ENCODE peak calls at places on chromosomes 6 and 20, in nine cellular contexts. One of them, this sample, is unnamed.

GRCh38 chr20:64064145-64064698 is 1.2 kb downstream of the TCEA2 start:
- DNase-seq in ascending aorta: no peak
- DNase-seq in nephron progenitor cell: no peak
- DNase-seq in PC-3: peak
- DNase-seq in A673: no peak
- DNase-seq in lower lobe of right lung: no peak
- DNase-seq in activated B cell treated with CpG ODN at 0.5 μM for 24 hours: no peak
- DNase-seq in AG04449: no peak
- DNase-seq in heart left ventricle: no peak
- DNase-seq in this sample: no peak

GRCh38 chr20:54629632-54630031 is 154.2 kb downstream of the DOK5 start:
- DNase-seq in ascending aorta: no peak
- DNase-seq in nephron progenitor cell: no peak
- DNase-seq in PC-3: no peak
- DNase-seq in A673: no peak
- DNase-seq in lower lobe of right lung: no peak
- DNase-seq in activated B cell treated with CpG ODN at 0.5 μM for 24 hours: no peak
- DNase-seq in AG04449: no peak
- DNase-seq in heart left ventricle: no peak
- DNase-seq in this sample: no peak

GRCh38 chr20:33861458-33861857 is 50.3 kb downstream of the CHMP4B start:
- DNase-seq in ascending aorta: no peak
- DNase-seq in nephron progenitor cell: no peak
- DNase-seq in PC-3: no peak
- DNase-seq in A673: no peak
- DNase-seq in lower lobe of right lung: no peak
- DNase-seq in activated B cell treated with CpG ODN at 0.5 μM for 24 hours: no peak
- DNase-seq in AG04449: no peak
- DNase-seq in heart left ventricle: no peak
- DNase-seq in this sample: no peak

GRCh38 chr20:62196286-62196685 is 13.5 kb downstream of the MTG2 start:
- DNase-seq in ascending aorta: no peak
- DNase-seq in nephron progenitor cell: no peak
- DNase-seq in PC-3: no peak
- DNase-seq in A673: no peak
- DNase-seq in lower lobe of right lung: peak
- DNase-seq in activated B cell treated with CpG ODN at 0.5 μM for 24 hours: no peak
- DNase-seq in AG04449: no peak
- DNase-seq in heart left ventricle: no peak
- DNase-seq in this sample: no peak

GRCh38 chr6:139376604-139377218 is 2.3 kb upstream of the CITED2 start:
- DNase-seq in ascending aorta: no peak
- DNase-seq in nephron progenitor cell: no peak
- DNase-seq in PC-3: peak
- DNase-seq in A673: peak
- DNase-seq in lower lobe of right lung: no peak
- DNase-seq in activated B cell treated with CpG ODN at 0.5 μM for 24 hours: no peak
- DNase-seq in AG04449: no peak
- DNase-seq in heart left ventricle: no peak
- DNase-seq in this sample: no peak

GRCh38 chr6:158040051-158040803 is 58.6 kb downstream of the SYNJ2 start:
- DNase-seq in ascending aorta: no peak
- DNase-seq in nephron progenitor cell: no peak
- DNase-seq in PC-3: peak
- DNase-seq in A673: peak
- DNase-seq in lower lobe of right lung: peak
- DNase-seq in activated B cell treated with CpG ODN at 0.5 μM for 24 hours: no peak
- DNase-seq in AG04449: peak
- DNase-seq in heart left ventricle: no peak
- DNase-seq in this sample: no peak

GRCh38 chr6:44272529-44272928 is 2.3 kb downstream of the TMEM151B start:
- DNase-seq in ascending aorta: no peak
- DNase-seq in nephron progenitor cell: no peak
- DNase-seq in PC-3: no peak
- DNase-seq in A673: no peak
- DNase-seq in lower lobe of right lung: no peak
- DNase-seq in activated B cell treated with CpG ODN at 0.5 μM for 24 hours: no peak
- DNase-seq in AG04449: no peak
- DNase-seq in heart left ventricle: no peak
- DNase-seq in this sample: no peak

GRCh38 chr6:96704713-96705112 is 132.6 kb downstream of the GPR63 start:
- DNase-seq in ascending aorta: no peak
- DNase-seq in nephron progenitor cell: no peak
- DNase-seq in PC-3: no peak
- DNase-seq in A673: peak
- DNase-seq in lower lobe of right lung: no peak
- DNase-seq in activated B cell treated with CpG ODN at 0.5 μM for 24 hours: no peak
- DNase-seq in AG04449: no peak
- DNase-seq in heart left ventricle: no peak
- DNase-seq in this sample: no peak

GRCh38 chr20:35901678-35902544 is 52.4 kb downstream of the SCAND1 start:
- DNase-seq in ascending aorta: no peak
- DNase-seq in nephron progenitor cell: no peak
- DNase-seq in PC-3: peak
- DNase-seq in A673: peak
- DNase-seq in lower lobe of right lung: no peak
- DNase-seq in activated B cell treated with CpG ODN at 0.5 μM for 24 hours: no peak
- DNase-seq in AG04449: peak
- DNase-seq in heart left ventricle: no peak
- DNase-seq in this sample: peak

GRCh38 chr6:53691667-53692133 is 26.1 kb upstream of the KLHL31 start:
- DNase-seq in ascending aorta: no peak
- DNase-seq in nephron progenitor cell: no peak
- DNase-seq in PC-3: no peak
- DNase-seq in A673: no peak
- DNase-seq in lower lobe of right lung: no peak
- DNase-seq in activated B cell treated with CpG ODN at 0.5 μM for 24 hours: no peak
- DNase-seq in AG04449: no peak
- DNase-seq in heart left ventricle: no peak
- DNase-seq in this sample: no peak

GRCh38 chr6:47103931-47104330 is 61.8 kb upstream of the ADGRF1 start:
- DNase-seq in ascending aorta: no peak
- DNase-seq in nephron progenitor cell: no peak
- DNase-seq in PC-3: peak
- DNase-seq in A673: no peak
- DNase-seq in lower lobe of right lung: no peak
- DNase-seq in activated B cell treated with CpG ODN at 0.5 μM for 24 hours: no peak
- DNase-seq in AG04449: no peak
- DNase-seq in heart left ventricle: no peak
- DNase-seq in this sample: no peak

GRCh38 chr6:87755697-87756671 is 54.0 kb upstream of the AKIRIN2 start:
- DNase-seq in ascending aorta: no peak
- DNase-seq in nephron progenitor cell: no peak
- DNase-seq in PC-3: no peak
- DNase-seq in A673: no peak
- DNase-seq in lower lobe of right lung: no peak
- DNase-seq in activated B cell treated with CpG ODN at 0.5 μM for 24 hours: no peak
- DNase-seq in AG04449: no peak
- DNase-seq in heart left ventricle: no peak
- DNase-seq in this sample: no peak

GRCh38 chr20:22060610-22061009 is 355.1 kb downstream of the PAX1 start:
- DNase-seq in ascending aorta: no peak
- DNase-seq in nephron progenitor cell: no peak
- DNase-seq in PC-3: no peak
- DNase-seq in A673: no peak
- DNase-seq in lower lobe of right lung: no peak
- DNase-seq in activated B cell treated with CpG ODN at 0.5 μM for 24 hours: no peak
- DNase-seq in AG04449: no peak
- DNase-seq in heart left ventricle: no peak
- DNase-seq in this sample: no peak

GRCh38 chr6:153032255-153032882 is 29.9 kb upstream of the MTRF1L start:
- DNase-seq in ascending aorta: no peak
- DNase-seq in nephron progenitor cell: no peak
- DNase-seq in PC-3: peak
- DNase-seq in A673: peak
- DNase-seq in lower lobe of right lung: no peak
- DNase-seq in activated B cell treated with CpG ODN at 0.5 μM for 24 hours: no peak
- DNase-seq in AG04449: no peak
- DNase-seq in heart left ventricle: no peak
- DNase-seq in this sample: no peak

GRCh38 chr6:12383448-12383847 is 93.3 kb downstream of the EDN1 start:
- DNase-seq in ascending aorta: no peak
- DNase-seq in nephron progenitor cell: no peak
- DNase-seq in PC-3: no peak
- DNase-seq in A673: no peak
- DNase-seq in lower lobe of right lung: no peak
- DNase-seq in activated B cell treated with CpG ODN at 0.5 μM for 24 hours: no peak
- DNase-seq in AG04449: no peak
- DNase-seq in heart left ventricle: no peak
- DNase-seq in this sample: no peak

GRCh38 chr6:160030103-160030502 is 61.2 kb downstream of the IGF2R start:
- DNase-seq in ascending aorta: no peak
- DNase-seq in nephron progenitor cell: peak
- DNase-seq in PC-3: peak
- DNase-seq in A673: peak
- DNase-seq in lower lobe of right lung: peak
- DNase-seq in activated B cell treated with CpG ODN at 0.5 μM for 24 hours: no peak
- DNase-seq in AG04449: peak
- DNase-seq in heart left ventricle: peak
- DNase-seq in this sample: no peak

GRCh38 chr6:134482585-134483346 is 164.9 kb upstream of the SGK1 start:
- DNase-seq in ascending aorta: no peak
- DNase-seq in nephron progenitor cell: no peak
- DNase-seq in PC-3: no peak
- DNase-seq in A673: no peak
- DNase-seq in lower lobe of right lung: no peak
- DNase-seq in activated B cell treated with CpG ODN at 0.5 μM for 24 hours: no peak
- DNase-seq in AG04449: no peak
- DNase-seq in heart left ventricle: no peak
- DNase-seq in this sample: no peak

GRCh38 chr6:134814076-134814709 is 135.7 kb downstream of the ALDH8A1 start:
- DNase-seq in ascending aorta: no peak
- DNase-seq in nephron progenitor cell: no peak
- DNase-seq in PC-3: peak
- DNase-seq in A673: no peak
- DNase-seq in lower lobe of right lung: no peak
- DNase-seq in activated B cell treated with CpG ODN at 0.5 μM for 24 hours: no peak
- DNase-seq in AG04449: no peak
- DNase-seq in heart left ventricle: no peak
- DNase-seq in this sample: no peak

GRCh38 chr6:13038315-13039261 is 289.7 kb downstream of the TBC1D7 start:
- DNase-seq in ascending aorta: no peak
- DNase-seq in nephron progenitor cell: no peak
- DNase-seq in PC-3: no peak
- DNase-seq in A673: peak
- DNase-seq in lower lobe of right lung: no peak
- DNase-seq in activated B cell treated with CpG ODN at 0.5 μM for 24 hours: no peak
- DNase-seq in AG04449: no peak
- DNase-seq in heart left ventricle: no peak
- DNase-seq in this sample: no peak

DNA sequence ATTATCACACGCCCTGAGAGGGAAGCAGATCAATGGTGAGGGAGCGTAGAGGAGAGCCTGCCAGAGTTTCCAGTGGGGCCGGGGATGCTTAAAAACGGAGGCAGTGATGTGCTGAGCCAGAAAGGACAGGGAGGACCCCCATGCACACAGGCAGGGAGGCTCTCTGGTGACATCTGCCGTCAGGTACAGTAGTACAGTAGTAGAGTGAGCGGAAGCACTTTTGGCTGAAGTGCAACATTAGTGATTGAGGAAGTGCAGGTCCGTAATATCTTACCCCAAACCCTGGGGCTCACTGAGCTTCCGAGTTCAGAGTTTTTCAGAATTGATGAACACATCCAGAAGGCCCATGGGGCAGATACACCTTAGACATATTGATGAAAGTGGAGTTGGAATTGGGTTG is 42.1 kb downstream of the GFRA4 start:
- DNase-seq in ascending aorta: no peak
- DNase-seq in nephron progenitor cell: peak
- DNase-seq in PC-3: no peak
- DNase-seq in A673: no peak
- DNase-seq in lower lobe of right lung: no peak
- DNase-seq in activated B cell treated with CpG ODN at 0.5 μM for 24 hours: no peak
- DNase-seq in AG04449: no peak
- DNase-seq in heart left ventricle: no peak
- DNase-seq in this sample: no peak
- TF ChIP-seq CTCF in ascending aorta: no peak
- TF ChIP-seq CTCF in nephron progenitor cell: peak
- TF ChIP-seq CTCF in PC-3: no peak
- TF ChIP-seq CTCF in A673: no peak
- TF ChIP-seq CTCF in lower lobe of right lung: no peak
- TF ChIP-seq CTCF in activated B cell treated with CpG ODN at 0.5 μM for 24 hours: no peak
- TF ChIP-seq CTCF in AG04449: no peak
- TF ChIP-seq CTCF in heart left ventricle: no peak
- TF ChIP-seq CTCF in this sample: no peak

GRCh38 chr6:51396583-51396982 is 577.9 kb downstream of the TFAP2B start:
- DNase-seq in ascending aorta: no peak
- DNase-seq in nephron progenitor cell: no peak
- DNase-seq in PC-3: no peak
- DNase-seq in A673: no peak
- DNase-seq in lower lobe of right lung: no peak
- DNase-seq in activated B cell treated with CpG ODN at 0.5 μM for 24 hours: no peak
- DNase-seq in AG04449: no peak
- DNase-seq in heart left ventricle: no peak
- DNase-seq in this sample: no peak

GRCh38 chr6:51398064-51398740 is 579.5 kb downstream of the TFAP2B start:
- DNase-seq in ascending aorta: no peak
- DNase-seq in nephron progenitor cell: no peak
- DNase-seq in PC-3: peak
- DNase-seq in A673: no peak
- DNase-seq in lower lobe of right lung: peak
- DNase-seq in activated B cell treated with CpG ODN at 0.5 μM for 24 hours: no peak
- DNase-seq in AG04449: no peak
- DNase-seq in heart left ventricle: no peak
- DNase-seq in this sample: no peak

GRCh38 chr6:51394061-51394460 is 575.4 kb downstream of the TFAP2B start:
- DNase-seq in ascending aorta: no peak
- DNase-seq in nephron progenitor cell: no peak
- DNase-seq in PC-3: no peak
- DNase-seq in A673: no peak
- DNase-seq in lower lobe of right lung: no peak
- DNase-seq in activated B cell treated with CpG ODN at 0.5 μM for 24 hours: no peak
- DNase-seq in AG04449: no peak
- DNase-seq in heart left ventricle: no peak
- DNase-seq in this sample: no peak

GRCh38 chr6:51398793-51399192 is 580.1 kb downstream of the TFAP2B start:
- DNase-seq in ascending aorta: no peak
- DNase-seq in nephron progenitor cell: no peak
- DNase-seq in PC-3: peak
- DNase-seq in A673: no peak
- DNase-seq in lower lobe of right lung: no peak
- DNase-seq in activated B cell treated with CpG ODN at 0.5 μM for 24 hours: no peak
- DNase-seq in AG04449: no peak
- DNase-seq in heart left ventricle: no peak
- DNase-seq in this sample: no peak
- TF ChIP-seq CTCF in ascending aorta: no peak
- TF ChIP-seq CTCF in nephron progenitor cell: no peak
- TF ChIP-seq CTCF in PC-3: peak
- TF ChIP-seq CTCF in A673: no peak
- TF ChIP-seq CTCF in lower lobe of right lung: no peak
- TF ChIP-seq CTCF in activated B cell treated with CpG ODN at 0.5 μM for 24 hours: no peak
- TF ChIP-seq CTCF in AG04449: no peak
- TF ChIP-seq CTCF in heart left ventricle: no peak
- TF ChIP-seq CTCF in this sample: peak

GRCh38 chr6:4253604-4254211 is 118.3 kb upstream of the ECI2 start:
- DNase-seq in ascending aorta: no peak
- DNase-seq in nephron progenitor cell: peak
- DNase-seq in PC-3: peak
- DNase-seq in A673: peak
- DNase-seq in lower lobe of right lung: no peak
- DNase-seq in activated B cell treated with CpG ODN at 0.5 μM for 24 hours: no peak
- DNase-seq in AG04449: peak
- DNase-seq in heart left ventricle: peak
- DNase-seq in this sample: no peak
- TF ChIP-seq CTCF in ascending aorta: no peak
- TF ChIP-seq CTCF in nephron progenitor cell: peak
- TF ChIP-seq CTCF in PC-3: peak
- TF ChIP-seq CTCF in A673: peak
- TF ChIP-seq CTCF in lower lobe of right lung: peak
- TF ChIP-seq CTCF in activated B cell treated with CpG ODN at 0.5 μM for 24 hours: no peak
- TF ChIP-seq CTCF in AG04449: peak
- TF ChIP-seq CTCF in heart left ventricle: peak
- TF ChIP-seq CTCF in this sample: no peak

GRCh38 chr6:150189176-150189575 is 46.3 kb downstream of the PPP1R14C start:
- DNase-seq in ascending aorta: no peak
- DNase-seq in nephron progenitor cell: no peak
- DNase-seq in PC-3: no peak
- DNase-seq in A673: no peak
- DNase-seq in lower lobe of right lung: no peak
- DNase-seq in activated B cell treated with CpG ODN at 0.5 μM for 24 hours: no peak
- DNase-seq in AG04449: no peak
- DNase-seq in heart left ventricle: no peak
- DNase-seq in this sample: no peak
- TF ChIP-seq CTCF in ascending aorta: no peak
- TF ChIP-seq CTCF in nephron progenitor cell: no peak
- TF ChIP-seq CTCF in PC-3: peak
- TF ChIP-seq CTCF in A673: peak
- TF ChIP-seq CTCF in lower lobe of right lung: no peak
- TF ChIP-seq CTCF in activated B cell treated with CpG ODN at 0.5 μM for 24 hours: no peak
- TF ChIP-seq CTCF in AG04449: no peak
- TF ChIP-seq CTCF in heart left ventricle: no peak
- TF ChIP-seq CTCF in this sample: peak